ENCODE peak calls at places on chromosomes 16 and 17, in four cellular contexts. P, U, S and X are unnamed samples.

GRCh38 chr17:73637866-73638265 is 6.4 kb downstream of the SDK2 start:
- DNase-seq in U (no peak), P (no peak), S (no peak), X (no peak)

GRCh38 chr17:31156326-31156725 is 61.5 kb downstream of the NF1 start:
- DNase-seq in U (no peak), S (no peak), P (no peak), X (no peak)

GRCh38 chr16:66618588-66618987 is 14.1 kb downstream of the CMTM3 start:
- DNase-seq in S (no peak), U (no peak), P (peak), X (no peak)

GRCh38 chr17:2704890-2705248 is 6.7 kb downstream of the CLUH start:
- DNase-seq in S (no peak), U (no peak), P (no peak), X (peak)

GRCh38 chr17:70622382-70623260 is 453.3 kb downstream of the KCNJ2 start:
- DNase-seq in U (peak), P (peak), S (peak), X (peak)

GRCh38 chr17:37384560-37385160 is 8.9 kb downstream of the C17orf78 start:
- DNase-seq in S (no peak), P (no peak), U (no peak), X (no peak)

GRCh38 chr17:76382803-76383644 is 1.4 kb upstream of the SPHK1 start:
- DNase-seq in U (no peak), P (peak), S (no peak), X (peak)

GRCh38 chr16:75236232-75236631 is 15.2 kb downstream of the BCAR1 start:
- DNase-seq in U (no peak), S (no peak), P (no peak), X (no peak)